ENCODE peak calls at places on chromosomes 7 and 10, in eight cellular contexts. E is astrocyte of the spinal cord; B is aorta; X is epithelial cell of esophagus; A is NCI-H510A treated with DMSO at 0.1 percent for 48 hours; K is naive thymus-derived CD4-positive, alpha-beta T cell; Y is skeletal muscle cell; R is CD8-positive, alpha-beta memory T cell. Q is an unnamed sample.

GRCh38 chr10:1451362-1451888 is 285.9 kb downstream of the ADARB2 start:
- DNase-seq in E (no peak), B (no peak), X (no peak), A (no peak), K (no peak), Y (no peak), R (no peak), Q (no peak)

GRCh38 chr7:21939858-21940322 is 5.8 kb downstream of the CDCA7L start:
- DNase-seq in E (no peak), B (no peak), X (no peak), A (peak; percentile 6), K (no peak), Y (no peak), R (no peak), Q (no peak)

GRCh38 chr10:24872049-24872789 is 80.2 kb downstream of the PRTFDC1 start:
- DNase-seq in E (peak; percentile 48), B (no peak), X (no peak), A (no peak), K (no peak), Y (no peak), R (no peak), Q (no peak)

GRCh38 chr7:7236041-7236440 is 53.7 kb downstream of the C1GALT1 start:
- DNase-seq in E (no peak), B (no peak), X (peak; percentile 82), A (no peak), K (no peak), Y (no peak), R (no peak), Q (no peak)

GRCh38 chr7:22356010-22356854 is 722 bp downstream of the RAPGEF5 start:
- DNase-seq in E (no peak), B (no peak), X (peak; percentile 36), A (peak; percentile 41), K (no peak), Y (no peak), R (no peak), Q (peak; percentile 24)

GRCh38 chr7:92806496-92806895 is 29.9 kb downstream of the CDK6 start:
- DNase-seq in E (no peak), B (no peak), X (peak; percentile 89), A (no peak), K (no peak), Y (no peak), R (no peak), Q (peak; percentile 84)

GRCh38 chr10:30731963-30732362 is 102.4 kb upstream of the LYZL2 start:
- DNase-seq in E (no peak), B (no peak), X (no peak), A (no peak), K (no peak), Y (no peak), R (no peak), Q (no peak)

GRCh38 chr10:75109459-75109778 is 2.0 kb upstream of the SAMD8 start:
- DNase-seq in E (no peak), B (no peak), X (no peak), A (no peak), K (no peak), Y (no peak), R (no peak), Q (no peak)

GRCh38 chr7:1081931-1082401 is 5.9 kb upstream of the GPER1 start:
- DNase-seq in E (peak; percentile 47), B (no peak), X (peak; percentile 8), A (no peak), K (no peak), Y (no peak), R (no peak), Q (no peak)

GRCh38 chr10:58177362-58177947 is 90.2 kb downstream of the IPMK start:
- DNase-seq in E (peak; percentile 49), B (no peak), X (peak; percentile 40), A (peak; percentile 21), K (peak; percentile 25), Y (no peak), R (peak; percentile 7), Q (peak; percentile 38)

GRCh38 chr10:15236340-15236739 is 67.8 kb upstream of the NMT2 start:
- DNase-seq in E (peak; percentile 27), B (no peak), X (peak; percentile 33), A (no peak), K (no peak), Y (peak; percentile 4), R (no peak), Q (no peak)

GRCh38 chr7:149196705-149197171 is 1.4 kb downstream of the ZNF282 start:
- DNase-seq in E (no peak), B (no peak), X (peak; percentile 53), A (no peak), K (no peak), Y (no peak), R (no peak), Q (peak; percentile 28)

GRCh38 chr7:55019329-55019690 is 493 bp downstream of the EGFR start:
- DNase-seq in E (peak; percentile 38), B (peak; percentile 69), X (peak; percentile 45), A (peak; percentile 47), K (no peak), Y (no peak), R (no peak), Q (peak; percentile 46)

GRCh38 chr10:86970152-86970886 is 2.0 kb downstream of the ADIRF start:
- DNase-seq in E (peak; percentile 39), B (peak; percentile 93), X (no peak), A (no peak), K (no peak), Y (no peak), R (no peak), Q (peak; percentile 59)

GRCh38 chr10:3622845-3623621 is 162.0 kb downstream of the KLF6 start:
- DNase-seq in E (no peak), B (no peak), X (no peak), A (no peak), K (no peak), Y (no peak), R (no peak), Q (peak; percentile 15)

GRCh38 chr10:73838827-73839226 is 27.4 kb upstream of the NDST2 start:
- DNase-seq in E (no peak), B (no peak), X (peak; percentile 71), A (no peak), K (no peak), Y (no peak), R (no peak), Q (peak; percentile 44)

GRCh38 chr7:2954433-2954853 is 89.2 kb downstream of the CARD11 start:
- DNase-seq in E (no peak), B (peak; percentile 60), X (no peak), A (no peak), K (no peak), Y (no peak), R (peak; percentile 29), Q (no peak)

GRCh38 chr7:50229964-50230363 is 74.6 kb upstream of the IKZF1 start:
- DNase-seq in E (peak; percentile 2), B (no peak), X (no peak), A (no peak), K (no peak), Y (no peak), R (no peak), Q (peak; percentile 30)